ENCODE peak calls at places on chromosomes 13 and 19, in seven cellular contexts. I, O, V, Z, R, J and N are unnamed samples.

GRCh38 chr13:54162069-54162468 is 1133.5 kb downstream of the OLFM4 start:
- DNase-seq in Z (no peak), I (peak), R (no peak), J (no peak), V (peak), O (no peak), N (no peak)

GRCh38 chr19:40191836-40192646 is 815 bp downstream of the MAP3K10 start:
- DNase-seq in I (peak), Z (no peak), O (peak), J (no peak), V (peak), R (peak), N (peak)

GRCh38 chr19:3470500-3471128 is 9.7 kb downstream of the SMIM24 start:
- DNase-seq in O (no peak), R (no peak), V (no peak), I (no peak), J (no peak), Z (no peak), N (no peak)

GRCh38 chr13:66805657-66806056 is 424.5 kb downstream of the PCDH9 start:
- DNase-seq in V (no peak), I (no peak), J (no peak), R (no peak), O (peak), Z (no peak), N (no peak)

GRCh38 chr19:5155586-5156210 is 184.9 kb downstream of the PTPRS start:
- DNase-seq in J (no peak), V (no peak), R (no peak), O (no peak), Z (no peak), I (no peak), N (no peak)

GRCh38 chr19:12580180-12580694 is 29.0 kb upstream of the ZNF564 start:
- DNase-seq in V (no peak), I (no peak), J (peak), O (peak), Z (no peak), R (peak), N (no peak)

GRCh38 chr13:102582256-102582655 is 14.5 kb upstream of the TPP2 start:
- DNase-seq in I (no peak), R (no peak), V (no peak), O (no peak), Z (no peak), J (no peak), N (no peak)

GRCh38 chr19:7789447-7789846 is 26.4 kb downstream of the CLEC4M start:
- DNase-seq in I (peak), R (no peak), V (peak), Z (no peak), O (no peak), J (no peak), N (no peak)

GRCh38 chr19:6233051-6233826 is 46.5 kb downstream of the MLLT1 start:
- DNase-seq in V (no peak), Z (no peak), R (no peak), I (no peak), J (no peak), O (peak), N (no peak)

GRCh38 chr19:46068345-46069258 is 27.8 kb upstream of the IGFL4 start:
- DNase-seq in Z (no peak), I (no peak), V (no peak), J (peak), O (peak), R (peak), N (no peak)

GRCh38 chr19:1274852-1275259 is 474 bp upstream of the FAM174C start:
- DNase-seq in V (no peak), R (no peak), Z (no peak), J (no peak), I (peak), O (no peak), N (no peak)

GRCh38 chr13:111968611-111969010 is 98.3 kb upstream of the SOX1 start:
- DNase-seq in O (no peak), R (no peak), V (no peak), J (no peak), Z (no peak), I (no peak), N (no peak)

GRCh38 chr19:20923077-20923871 is at the start of gene ZNF85:
- DNase-seq in J (peak), R (peak), O (peak), Z (peak), V (peak), I (peak), N (peak)

GRCh38 chr19:53707278-53707677 is 75.5 kb downstream of the DPRX start:
- DNase-seq in I (no peak), O (no peak), J (no peak), V (peak), Z (no peak), R (no peak), N (no peak)

GRCh38 chr19:15010497-15011255 is 31.0 kb upstream of the SLC1A6 start:
- DNase-seq in V (peak), R (no peak), O (no peak), I (peak), J (peak), Z (peak), N (peak)

GRCh38 chr19:38003427-38004099 is 96.6 kb downstream of the SIPA1L3 start:
- DNase-seq in J (no peak), V (peak), Z (no peak), R (peak), I (peak), O (peak), N (peak)

GRCh38 chr19:44005968-44006367 is 3.2 kb downstream of the ZNF230 start:
- DNase-seq in O (peak), Z (no peak), R (peak), J (no peak), I (no peak), V (no peak), N (no peak)

GRCh38 chr13:112450567-112451240 is 74.5 kb downstream of the SPACA7 start:
- DNase-seq in O (no peak), R (no peak), J (no peak), I (no peak), V (no peak), Z (no peak), N (no peak)

GRCh38 chr13:46712524-46712923 is 84.4 kb downstream of the ESD start:
- DNase-seq in J (no peak), R (no peak), V (peak), O (no peak), I (no peak), Z (no peak), N (no peak)

GRCh38 chr19:51690359-51691121 is 2.6 kb upstream of the SPACA6 start:
- DNase-seq in Z (no peak), V (peak), O (peak), J (peak), I (peak), R (peak), N (peak)

GRCh38 chr13:94480672-94481145 is 1.2 kb upstream of the DCT start:
- DNase-seq in R (peak), J (no peak), V (no peak), Z (no peak), I (no peak), O (peak), N (no peak)

GRCh38 chr13:106917673-106918652 is 350.0 kb upstream of the ARGLU1 start:
- DNase-seq in Z (peak), J (peak), R (peak), V (peak), O (peak), I (peak), N (peak)

GRCh38 chr19:5042556-5042955 is 73.6 kb downstream of the KDM4B start:
- DNase-seq in I (no peak), V (peak), Z (no peak), J (peak), R (no peak), O (no peak), N (no peak)

GRCh38 chr19:13051581-13052165 is 51.0 kb downstream of the LYL1 start:
- DNase-seq in V (peak), I (peak), O (peak), R (peak), J (peak), Z (no peak), N (peak)

GRCh38 chr13:24361852-24362366 is 52.5 kb downstream of the C1QTNF9 start:
- DNase-seq in Z (no peak), R (no peak), I (no peak), J (no peak), V (no peak), O (no peak), N (no peak)

GRCh38 chr19:18401580-18402112 is 4.2 kb upstream of the LRRC25 start:
- DNase-seq in R (peak), J (peak), I (no peak), V (peak), O (peak), Z (no peak), N (no peak)
- H3K23ac ChIP-seq in R (peak), J (no peak), I (no peak), V (no peak), O (no peak), Z (no peak), N (no peak)

GRCh38 chr19:49347835-49348234 is 12.6 kb downstream of the CD37 start:
- DNase-seq in V (peak), O (peak), R (peak), Z (no peak), J (peak), I (peak), N (no peak)

GRCh38 chr19:49347191-49347590 is 12.0 kb downstream of the CD37 start:
- DNase-seq in I (no peak), R (no peak), O (no peak), V (no peak), J (no peak), Z (no peak), N (no peak)

GRCh38 chr19:49344516-49345423 is 9.6 kb downstream of the CD37 start:
- DNase-seq in R (no peak), O (no peak), I (no peak), Z (no peak), V (peak), J (no peak), N (no peak)

GRCh38 chr19:49348305-49349188 is 13.3 kb downstream of the CD37 start:
- DNase-seq in O (no peak), Z (no peak), J (no peak), V (no peak), R (no peak), I (no peak), N (no peak)

GRCh38 chr19:49349567-49349966 is 12.6 kb downstream of the TEAD2 start:
- DNase-seq in Z (no peak), V (no peak), I (no peak), R (no peak), O (no peak), J (no peak), N (no peak)
- H3K23ac ChIP-seq in Z (no peak), V (no peak), I (no peak), R (no peak), O (no peak), J (no peak), N (no peak)

DNA sequence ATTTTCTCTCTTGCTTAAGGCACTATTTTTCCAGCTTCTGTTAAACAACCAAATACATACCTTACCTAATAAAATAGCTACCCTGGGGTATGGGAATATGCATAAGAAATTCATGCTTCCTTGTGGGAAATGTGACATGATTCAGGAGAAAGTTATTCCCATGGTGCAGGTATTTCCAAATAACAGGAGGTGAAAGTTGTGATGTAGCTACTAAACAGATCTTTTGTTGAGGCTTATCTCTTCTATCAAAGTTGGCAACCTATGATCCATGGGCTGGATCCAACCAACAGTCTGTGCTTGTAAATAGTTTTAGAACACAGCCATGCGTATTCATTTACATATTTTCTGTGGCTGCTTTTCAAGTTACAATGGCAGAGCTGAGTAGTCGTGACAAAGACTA is 177.8 kb upstream of the NBEA start:
- DNase-seq in Z (no peak), J (peak), O (no peak), R (no peak), V (no peak), I (no peak), N (no peak)
- H3K23ac ChIP-seq in Z (no peak), J (no peak), O (no peak), R (no peak), V (no peak), I (no peak), N (no peak)

DNA sequence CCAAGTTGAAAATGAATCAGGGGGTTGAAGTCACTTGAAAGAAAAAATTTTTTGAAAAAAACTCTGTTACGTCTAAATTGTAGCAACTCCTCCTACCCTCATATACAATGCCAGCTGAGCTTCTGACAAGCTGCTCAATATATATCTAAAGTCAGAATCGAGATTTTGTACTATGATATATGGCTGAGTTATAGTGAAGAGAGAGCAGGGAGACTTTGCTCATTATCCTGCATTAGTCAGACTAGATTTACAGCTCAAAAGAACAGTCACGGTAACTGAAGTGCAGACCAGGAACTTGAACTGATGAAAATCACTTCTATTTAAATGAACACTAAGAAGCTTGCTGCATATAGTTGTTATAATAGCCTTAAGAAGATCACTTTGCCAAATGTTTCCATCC is 153.1 kb downstream of the LACC1 start:
- DNase-seq in Z (no peak), V (no peak), R (no peak), J (peak), I (no peak), O (no peak), N (no peak)
- H3K23ac ChIP-seq in Z (no peak), V (no peak), R (no peak), J (no peak), I (no peak), O (no peak), N (no peak)

DNA sequence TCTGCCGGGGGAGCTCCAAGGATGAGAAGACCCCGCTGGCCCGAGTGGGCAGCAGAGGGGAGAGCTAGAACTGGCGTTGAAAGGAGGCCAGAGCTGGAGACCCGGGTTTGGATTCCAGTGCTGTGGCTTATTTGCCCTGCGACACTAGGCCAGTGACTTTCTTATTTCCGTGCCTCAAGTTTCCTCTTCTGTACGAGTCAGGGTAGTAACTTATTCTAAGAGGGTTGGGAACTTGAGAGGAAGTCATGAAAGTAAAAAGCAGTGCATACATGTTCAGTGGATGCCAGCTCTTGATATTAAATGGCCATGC is 670 bp downstream of the FAM32A start:
- DNase-seq in R (peak), Z (no peak), J (no peak), I (no peak), O (no peak), V (no peak), N (no peak)
- H3K23ac ChIP-seq in R (no peak), Z (no peak), J (no peak), I (no peak), O (no peak), V (no peak), N (no peak)